ENCODE peak calls at places on chromosomes 3 and 15, in six cellular contexts. One of them, this sample, is unnamed.

GRCh38 chr15:33067456-33067855 is 127.1 kb downstream of the FMN1 start:
- DNase-seq in MM.1S: no peak
- DNase-seq in stomach: no peak
- DNase-seq in esophagus squamous epithelium: no peak
- DNase-seq in adrenal gland: no peak
- DNase-seq in kidney: no peak
- DNase-seq in this sample: no peak

GRCh38 chr15:47383102-47383501 is 334.2 kb upstream of the SEMA6D start:
- DNase-seq in kidney: no peak
- DNase-seq in adrenal gland: no peak
- DNase-seq in esophagus squamous epithelium: no peak
- DNase-seq in MM.1S: no peak
- DNase-seq in stomach: no peak
- DNase-seq in this sample: no peak

GRCh38 chr3:8319935-8320634 is 181.5 kb upstream of the LMCD1 start:
- DNase-seq in adrenal gland: no peak
- DNase-seq in kidney: no peak
- DNase-seq in MM.1S: no peak
- DNase-seq in stomach: no peak
- DNase-seq in esophagus squamous epithelium: no peak
- DNase-seq in this sample: no peak

GRCh38 chr3:103385991-103386390 is 951.2 kb downstream of the ZPLD1 start:
- DNase-seq in esophagus squamous epithelium: no peak
- DNase-seq in MM.1S: no peak
- DNase-seq in stomach: no peak
- DNase-seq in adrenal gland: no peak
- DNase-seq in kidney: no peak
- DNase-seq in this sample: no peak

GRCh38 chr15:64596701-64597468 is 136.5 kb downstream of the ZNF609 start:
- DNase-seq in stomach: no peak
- DNase-seq in MM.1S: peak; percentile 73
- DNase-seq in kidney: no peak
- DNase-seq in adrenal gland: peak; percentile 77
- DNase-seq in esophagus squamous epithelium: no peak
- DNase-seq in this sample: no peak

GRCh38 chr15:80674245-80674614 is 20.9 kb upstream of the ABHD17C start:
- DNase-seq in kidney: no peak
- DNase-seq in esophagus squamous epithelium: no peak
- DNase-seq in adrenal gland: no peak
- DNase-seq in stomach: no peak
- DNase-seq in MM.1S: peak; percentile 35
- DNase-seq in this sample: no peak

GRCh38 chr3:15204005-15204404 is 2.0 kb upstream of the CAPN7 start:
- DNase-seq in adrenal gland: no peak
- DNase-seq in MM.1S: no peak
- DNase-seq in esophagus squamous epithelium: no peak
- DNase-seq in stomach: no peak
- DNase-seq in kidney: no peak
- DNase-seq in this sample: no peak

GRCh38 chr3:100210777-100211145 is 50.0 kb upstream of the TBC1D23 start:
- DNase-seq in MM.1S: peak; percentile 36
- DNase-seq in adrenal gland: no peak
- DNase-seq in kidney: no peak
- DNase-seq in esophagus squamous epithelium: no peak
- DNase-seq in stomach: no peak
- DNase-seq in this sample: no peak

GRCh38 chr3:66035763-66036477 is 2.8 kb downstream of the MAGI1 start:
- DNase-seq in kidney: no peak
- DNase-seq in esophagus squamous epithelium: no peak
- DNase-seq in MM.1S: no peak
- DNase-seq in adrenal gland: no peak
- DNase-seq in stomach: no peak
- DNase-seq in this sample: no peak

GRCh38 chr3:187072582-187072981 is 66.7 kb downstream of the RPL39L start:
- DNase-seq in kidney: no peak
- DNase-seq in esophagus squamous epithelium: no peak
- DNase-seq in MM.1S: peak; percentile 94
- DNase-seq in adrenal gland: no peak
- DNase-seq in stomach: no peak
- DNase-seq in this sample: no peak

GRCh38 chr3:143228405-143228804 is 108.8 kb downstream of the CHST2 start:
- DNase-seq in esophagus squamous epithelium: no peak
- DNase-seq in kidney: no peak
- DNase-seq in MM.1S: no peak
- DNase-seq in stomach: no peak
- DNase-seq in adrenal gland: no peak
- DNase-seq in this sample: no peak

GRCh38 chr3:118098818-118099217 is 935.8 kb downstream of the IGSF11 start:
- DNase-seq in stomach: no peak
- DNase-seq in MM.1S: no peak
- DNase-seq in esophagus squamous epithelium: no peak
- DNase-seq in kidney: no peak
- DNase-seq in adrenal gland: no peak
- DNase-seq in this sample: no peak

GRCh38 chr15:96381463-96381862 is 51.0 kb downstream of the NR2F2 start:
- DNase-seq in stomach: peak; percentile 36
- DNase-seq in adrenal gland: no peak
- DNase-seq in kidney: no peak
- DNase-seq in esophagus squamous epithelium: no peak
- DNase-seq in MM.1S: no peak
- DNase-seq in this sample: no peak

GRCh38 chr3:118760611-118761606 is 273.7 kb downstream of the IGSF11 start:
- DNase-seq in adrenal gland: no peak
- DNase-seq in stomach: no peak
- DNase-seq in kidney: no peak
- DNase-seq in esophagus squamous epithelium: no peak
- DNase-seq in MM.1S: no peak
- DNase-seq in this sample: no peak

GRCh38 chr3:133330043-133330442 is 69.8 kb upstream of the BFSP2 start:
- DNase-seq in kidney: no peak
- DNase-seq in esophagus squamous epithelium: no peak
- DNase-seq in adrenal gland: no peak
- DNase-seq in stomach: no peak
- DNase-seq in MM.1S: no peak
- DNase-seq in this sample: no peak

GRCh38 chr3:193783166-193783896 is 190.3 kb downstream of the OPA1 start:
- DNase-seq in MM.1S: no peak
- DNase-seq in adrenal gland: no peak
- DNase-seq in esophagus squamous epithelium: no peak
- DNase-seq in kidney: no peak
- DNase-seq in stomach: no peak
- DNase-seq in this sample: no peak

GRCh38 chr3:11668243-11669232 is 24.8 kb upstream of the VGLL4 start:
- DNase-seq in MM.1S: no peak
- DNase-seq in adrenal gland: no peak
- DNase-seq in esophagus squamous epithelium: no peak
- DNase-seq in kidney: no peak
- DNase-seq in stomach: no peak
- DNase-seq in this sample: no peak

GRCh38 chr3:30578479-30578878 is 27.9 kb upstream of the TGFBR2 start:
- DNase-seq in stomach: no peak
- DNase-seq in kidney: peak; percentile 80
- DNase-seq in esophagus squamous epithelium: no peak
- DNase-seq in adrenal gland: peak; percentile 27
- DNase-seq in MM.1S: peak; percentile 14
- DNase-seq in this sample: no peak

GRCh38 chr3:156626104-156626503 is 48.3 kb upstream of the TIPARP start:
- DNase-seq in kidney: no peak
- DNase-seq in esophagus squamous epithelium: no peak
- DNase-seq in MM.1S: peak; percentile 43
- DNase-seq in stomach: no peak
- DNase-seq in adrenal gland: no peak
- DNase-seq in this sample: no peak

GRCh38 chr15:55357774-55358173 is 38.8 kb downstream of the PIGB start:
- DNase-seq in esophagus squamous epithelium: no peak
- DNase-seq in adrenal gland: no peak
- DNase-seq in kidney: no peak
- DNase-seq in MM.1S: no peak
- DNase-seq in stomach: no peak
- DNase-seq in this sample: no peak

GRCh38 chr3:193711523-193711963 is 118.5 kb downstream of the OPA1 start:
- DNase-seq in stomach: no peak
- DNase-seq in kidney: no peak
- DNase-seq in esophagus squamous epithelium: no peak
- DNase-seq in MM.1S: no peak
- DNase-seq in adrenal gland: no peak
- DNase-seq in this sample: no peak

GRCh38 chr3:183427206-183428139 is 946 bp downstream of the MCF2L2 start:
- DNase-seq in adrenal gland: no peak
- DNase-seq in stomach: no peak
- DNase-seq in kidney: peak; percentile 73
- DNase-seq in esophagus squamous epithelium: no peak
- DNase-seq in MM.1S: no peak
- DNase-seq in this sample: no peak

GRCh38 chr3:124115279-124115678 is 123.4 kb upstream of the ROPN1 start:
- DNase-seq in esophagus squamous epithelium: no peak
- DNase-seq in MM.1S: no peak
- DNase-seq in adrenal gland: no peak
- DNase-seq in stomach: no peak
- DNase-seq in kidney: no peak
- DNase-seq in this sample: no peak

GRCh38 chr3:194485876-194486539 is 794 bp downstream of the ATP13A3 start:
- DNase-seq in MM.1S: peak; percentile 54
- DNase-seq in stomach: peak; percentile 33
- DNase-seq in esophagus squamous epithelium: no peak
- DNase-seq in adrenal gland: peak; percentile 55
- DNase-seq in kidney: peak; percentile 88
- DNase-seq in this sample: peak; percentile 80

GRCh38 chr3:166837535-166837934 is 542.6 kb downstream of the ZBBX start:
- DNase-seq in esophagus squamous epithelium: no peak
- DNase-seq in MM.1S: peak; percentile 67
- DNase-seq in kidney: no peak
- DNase-seq in adrenal gland: no peak
- DNase-seq in stomach: no peak
- DNase-seq in this sample: no peak

GRCh38 chr3:167835953-167836352 is 100.4 kb downstream of the SERPINI1 start:
- DNase-seq in stomach: no peak
- DNase-seq in MM.1S: no peak
- DNase-seq in kidney: no peak
- DNase-seq in adrenal gland: no peak
- DNase-seq in esophagus squamous epithelium: no peak
- DNase-seq in this sample: no peak

GRCh38 chr3:107660316-107660976 is 137.7 kb downstream of the BBX start:
- DNase-seq in adrenal gland: no peak
- DNase-seq in esophagus squamous epithelium: no peak
- DNase-seq in MM.1S: peak; percentile 49
- DNase-seq in stomach: no peak
- DNase-seq in kidney: no peak
- DNase-seq in this sample: no peak

DNA sequence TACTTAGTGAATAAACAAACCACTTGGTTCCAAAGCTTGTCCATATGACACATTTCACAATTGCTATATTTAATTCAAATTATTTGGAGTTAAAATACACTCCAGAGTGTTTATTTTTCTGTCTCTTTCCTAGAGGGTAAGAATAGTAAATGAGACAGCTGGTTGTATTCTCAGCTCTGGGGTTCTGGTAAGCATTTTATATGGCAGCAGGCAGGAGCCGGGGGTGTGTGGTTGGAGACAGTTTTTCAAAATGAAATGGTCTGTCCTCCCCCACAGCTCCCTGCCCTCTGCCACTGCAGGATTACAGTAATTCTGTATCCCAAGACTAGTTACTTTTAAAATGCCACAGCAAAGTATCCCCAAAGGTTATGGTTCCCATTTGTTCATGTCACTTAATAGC is 10.9 kb upstream of the SEC61A1 start:
- DNase-seq in adrenal gland: no peak
- DNase-seq in stomach: no peak
- DNase-seq in kidney: no peak
- DNase-seq in MM.1S: no peak
- DNase-seq in esophagus squamous epithelium: no peak
- DNase-seq in this sample: no peak
- H3K27ac ChIP-seq in adrenal gland: no peak overlapping the region
- H3K27ac ChIP-seq in stomach: no peak overlapping the region
- H3K27ac ChIP-seq in kidney: no peak overlapping the region
- H3K27ac ChIP-seq in MM.1S: no peak overlapping the region
- H3K27ac ChIP-seq in esophagus squamous epithelium: no peak overlapping the region
- H3K27ac ChIP-seq in this sample: no peak overlapping the region

GRCh38 chr3:18656410-18656809 is 231.3 kb upstream of the SATB1 start:
- DNase-seq in MM.1S: no peak
- DNase-seq in kidney: no peak
- DNase-seq in esophagus squamous epithelium: no peak
- DNase-seq in adrenal gland: no peak
- DNase-seq in stomach: no peak
- DNase-seq in this sample: no peak

GRCh38 chr3:18656866-18657265 is 231.7 kb upstream of the SATB1 start:
- DNase-seq in esophagus squamous epithelium: no peak
- DNase-seq in kidney: no peak
- DNase-seq in stomach: no peak
- DNase-seq in MM.1S: no peak
- DNase-seq in adrenal gland: no peak
- DNase-seq in this sample: no peak

GRCh38 chr3:18657858-18658820 is 233.0 kb upstream of the SATB1 start:
- DNase-seq in stomach: no peak
- DNase-seq in MM.1S: no peak
- DNase-seq in adrenal gland: no peak
- DNase-seq in kidney: no peak
- DNase-seq in esophagus squamous epithelium: no peak
- DNase-seq in this sample: no peak

GRCh38 chr3:18655827-18656226 is 230.7 kb upstream of the SATB1 start:
- DNase-seq in kidney: no peak
- DNase-seq in adrenal gland: no peak
- DNase-seq in stomach: no peak
- DNase-seq in esophagus squamous epithelium: no peak
- DNase-seq in MM.1S: no peak
- DNase-seq in this sample: no peak

DNA sequence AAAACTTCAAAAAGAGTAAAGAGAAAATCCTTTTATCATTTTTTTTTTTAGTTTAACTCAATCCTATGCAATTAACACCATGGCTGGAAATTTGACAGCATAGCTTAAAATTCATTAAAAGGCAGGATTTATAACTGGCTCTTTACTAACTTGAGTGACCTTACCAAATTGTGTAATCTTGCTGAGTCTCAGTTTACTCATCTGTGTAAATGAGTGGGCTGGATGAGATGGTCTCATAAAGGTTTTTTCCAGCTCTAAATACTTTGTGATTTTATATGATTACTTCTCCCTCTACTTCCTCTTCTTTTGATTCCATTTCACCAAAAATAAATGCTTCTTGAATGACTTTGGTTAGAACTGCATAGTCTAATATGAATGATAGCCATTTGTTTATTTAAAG is 234.9 kb upstream of the SATB1 start:
- DNase-seq in stomach: no peak
- DNase-seq in esophagus squamous epithelium: no peak
- DNase-seq in kidney: no peak
- DNase-seq in adrenal gland: no peak
- DNase-seq in MM.1S: no peak
- DNase-seq in this sample: no peak
- TF ChIP-seq CTCF in stomach: no peak
- TF ChIP-seq CTCF in esophagus squamous epithelium: no peak
- TF ChIP-seq CTCF in kidney: no peak
- TF ChIP-seq CTCF in adrenal gland: no peak
- TF ChIP-seq CTCF in MM.1S: no peak
- TF ChIP-seq CTCF in this sample: no peak

GRCh38 chr3:54243262-54243931 is 121.0 kb downstream of the CACNA2D3 start:
- DNase-seq in kidney: no peak
- DNase-seq in stomach: peak; percentile 42
- DNase-seq in adrenal gland: no peak
- DNase-seq in esophagus squamous epithelium: no peak
- DNase-seq in MM.1S: peak; percentile 82
- DNase-seq in this sample: no peak
- H3K4me3 ChIP-seq in kidney: peak overlapping the region; percentile 35
- H3K4me3 ChIP-seq in stomach: peak overlapping the region; percentile 35
- H3K4me3 ChIP-seq in adrenal gland: no peak overlapping the region
- H3K4me3 ChIP-seq in esophagus squamous epithelium: peak overlapping the region; percentile 30
- H3K4me3 ChIP-seq in MM.1S: peak overlapping the region; percentile 45
- H3K4me3 ChIP-seq in this sample: peak overlapping the region; percentile 64

GRCh38 chr15:40040770-40041169 is 1.8 kb upstream of the SRP14 start:
- DNase-seq in esophagus squamous epithelium: no peak
- DNase-seq in stomach: no peak
- DNase-seq in MM.1S: no peak
- DNase-seq in kidney: no peak
- DNase-seq in adrenal gland: no peak
- DNase-seq in this sample: peak; percentile 22
- H3K27ac ChIP-seq in esophagus squamous epithelium: no peak overlapping the region
- H3K27ac ChIP-seq in stomach: peak overlapping the region; percentile 95
- H3K27ac ChIP-seq in MM.1S: no peak overlapping the region
- H3K27ac ChIP-seq in kidney: no peak overlapping the region
- H3K27ac ChIP-seq in adrenal gland: no peak overlapping the region
- H3K27ac ChIP-seq in this sample: no peak overlapping the region

This sample was measured in coronary artery.